ENCODE peak calls at places on chromosomes 12 and 14, in four cellular contexts. A, L, V and Z are unnamed samples. For H3K9me3 and H3K27me3, the result is how much of the 10 kb centered on the place peaks cover.

GRCh38 chr12:18799561-18799960 is 61.6 kb downstream of the CAPZA3 start:
- DNase-seq in A (no peak), V (no peak), L (no peak), Z (no peak)

GRCh38 chr12:110638792-110639191 is 24.9 kb downstream of the TCTN1 start:
- DNase-seq in V (no peak), A (no peak), L (no peak), Z (no peak)

GRCh38 chr12:64780531-64781373 is 21.5 kb upstream of the GNS start:
- DNase-seq in A (no peak), V (peak), L (peak), Z (peak)

GRCh38 chr12:15996254-15996653 is 85.1 kb downstream of the DERA start:
- DNase-seq in L (no peak), A (no peak), V (no peak), Z (no peak)

GRCh38 chr12:19130224-19131019 is 889 bp downstream of the PLEKHA5 start:
- DNase-seq in V (peak), A (no peak), L (peak), Z (peak)

GRCh38 chr12:579450-580110 is 83.7 kb downstream of the NINJ2 start:
- DNase-seq in A (no peak), V (no peak), L (no peak), Z (no peak)

GRCh38 chr14:64800000-64800399 is 79.7 kb downstream of the SPTB start:
- DNase-seq in L (no peak), V (peak), A (no peak), Z (peak)

GRCh38 chr12:76422154-76422877 is 74.1 kb upstream of the BBS10 start:
- DNase-seq in A (no peak), V (no peak), L (no peak), Z (no peak)

GRCh38 chr14:88195676-88196075 is 127.4 kb downstream of the KCNK10 start:
- DNase-seq in A (no peak), L (no peak), V (no peak), Z (no peak)

GRCh38 chr14:68952544-68953535 is 26.3 kb downstream of the ACTN1 start:
- DNase-seq in L (no peak), V (no peak), A (no peak), Z (peak)

GRCh38 chr12:5184159-5184558 is 140.5 kb downstream of the KCNA5 start:
- DNase-seq in L (no peak), A (no peak), V (no peak), Z (no peak)

GRCh38 chr12:124699878-124700277 is 132.5 kb upstream of the NCOR2 start:
- DNase-seq in A (no peak), V (no peak), L (no peak), Z (no peak)

GRCh38 chr14:105411017-105411941 is 8.3 kb upstream of the MTA1 start:
- DNase-seq in V (no peak), A (peak), L (no peak), Z (peak)

GRCh38 chr14:104120281-104120741 is 18.1 kb upstream of the KIF26A start:
- DNase-seq in A (no peak), L (peak), V (peak), Z (no peak)

GRCh38 chr12:59636945-59637656 is 41.3 kb downstream of the SLC16A7 start:
- DNase-seq in L (no peak), A (no peak), V (no peak), Z (no peak)

GRCh38 chr12:73598626-73599025 is 939.0 kb upstream of the ATXN7L3B start:
- DNase-seq in V (no peak), L (no peak), A (no peak), Z (no peak)

GRCh38 chr14:82796081-82796480 is 1262.4 kb upstream of the SEL1L start:
- DNase-seq in A (no peak), L (no peak), V (no peak), Z (no peak)

DNA sequence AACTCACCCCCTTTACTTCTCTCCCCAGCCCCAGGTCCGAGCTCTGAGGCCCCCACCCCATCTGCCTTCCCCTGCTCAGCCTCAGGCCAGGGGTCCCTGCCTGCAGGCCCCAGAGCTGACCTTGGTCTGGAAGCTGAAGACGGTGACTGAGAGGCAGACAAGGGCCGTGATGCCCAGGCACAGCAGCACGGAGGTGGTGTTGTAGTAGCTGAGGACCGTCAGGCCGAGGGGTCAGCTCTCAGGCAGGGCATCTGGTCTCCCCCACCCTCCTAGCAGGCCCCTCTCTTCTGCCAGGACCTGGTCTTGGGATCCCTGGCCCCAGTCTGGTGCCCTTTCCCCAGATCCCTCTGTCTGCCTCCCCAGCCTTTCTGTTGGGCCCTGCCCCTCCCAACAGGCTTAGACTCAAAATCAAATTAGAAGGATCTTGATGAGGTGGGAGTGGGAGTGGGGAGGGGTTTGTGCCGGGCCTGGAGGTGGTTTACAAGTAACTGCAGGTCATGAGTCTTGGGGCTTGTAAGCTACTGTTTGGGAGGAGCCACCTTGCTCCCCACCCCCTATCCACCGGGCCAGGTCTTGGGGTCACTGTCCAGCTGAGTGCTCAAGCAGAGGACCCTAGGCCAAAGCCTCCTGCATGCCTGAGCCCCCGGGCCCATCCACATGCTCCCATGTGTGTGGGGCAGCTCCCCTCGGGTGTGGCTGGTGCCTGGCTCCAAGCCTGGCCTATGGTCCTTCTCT is 14.2 kb downstream of the FAIM2 start:
- DNase-seq in V (no peak), A (no peak), L (no peak), Z (no peak)
- H3K27ac ChIP-seq in V (no peak), A (no peak), L (no peak), Z (no peak)

GRCh38 chr14:106417224-106418049 is 891.1 kb downstream of the TMEM121 start:
- DNase-seq in V (peak), L (peak), A (peak), Z (peak)

GRCh38 chr14:106422066-106422465 is 895.7 kb downstream of the TMEM121 start:
- DNase-seq in V (no peak), A (no peak), L (no peak), Z (no peak)

GRCh38 chr14:106414464-106414863 is 888.1 kb downstream of the TMEM121 start:
- DNase-seq in L (no peak), V (no peak), A (no peak), Z (no peak)

GRCh38 chr14:106419432-106419831 is 893.0 kb downstream of the TMEM121 start:
- DNase-seq in L (no peak), A (no peak), V (no peak), Z (no peak)
- H3K9me3 ChIP-seq in L (under half), A (under half), V (under half), Z (under half)

DNA sequence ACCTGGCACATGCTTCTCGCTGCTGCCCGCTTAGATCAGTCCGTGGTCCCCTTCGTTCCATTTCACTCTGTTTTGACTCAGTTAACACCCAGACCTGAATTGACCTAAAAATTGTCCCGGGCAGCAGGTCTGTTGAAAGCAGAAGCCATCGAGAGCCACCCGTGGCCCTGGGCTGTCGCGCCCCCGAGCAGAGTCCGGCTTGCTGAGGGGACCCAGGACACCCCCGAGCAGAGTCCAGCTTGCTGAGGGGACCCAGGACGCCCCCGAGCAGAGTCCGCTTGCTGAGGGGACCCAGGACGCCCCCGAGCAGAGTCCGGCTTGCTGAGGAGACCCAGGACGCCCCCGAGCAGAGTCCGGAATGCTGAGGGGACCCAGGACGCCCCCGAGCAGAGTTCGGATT is 50.2 kb upstream of the GALNT9 start:
- DNase-seq in V (no peak), A (no peak), L (peak), Z (no peak)
- H3K27me3 ChIP-seq in V (under half), A (half or more), L (under half), Z (half or more)

DNA sequence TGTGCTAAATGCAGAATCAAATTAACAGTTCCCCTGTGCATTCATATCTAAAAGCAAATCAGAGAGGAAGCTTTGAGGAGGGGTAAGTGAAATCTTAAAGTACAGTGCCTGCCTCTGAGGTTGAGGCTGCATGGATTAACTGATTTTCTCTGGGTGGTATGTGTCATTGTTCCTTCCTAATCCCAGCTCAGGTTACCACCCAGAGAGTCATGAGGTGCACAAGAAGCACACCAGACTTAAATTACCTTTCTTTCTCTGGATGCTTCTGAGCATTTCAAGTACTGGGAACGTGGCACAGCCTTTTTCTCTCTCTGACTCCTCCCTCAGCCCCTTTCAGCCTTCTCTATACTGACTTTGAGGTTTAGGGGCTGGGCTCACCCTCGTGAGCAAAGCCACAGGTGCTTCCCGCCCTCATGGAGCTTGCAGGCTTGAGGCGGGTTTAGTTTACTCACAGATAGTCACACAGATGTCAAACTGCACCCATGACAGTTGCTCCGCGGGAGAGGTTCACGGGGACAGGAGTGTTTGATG is 237.6 kb upstream of the CRY1 start:
- DNase-seq in V (no peak), L (no peak), A (peak), Z (no peak)
- H3K27ac ChIP-seq in V (no peak), L (no peak), A (no peak), Z (no peak)